ENCODE peak calls at places on chromosomes 5 and 9, in eight cellular contexts. L, Z, Y, X, T, S, U and B are unnamed samples. For H3K36me3, the result is how much of the 10 kb centered on the place peaks cover.

GRCh38 chr5:42015681-42016080 is 90.6 kb downstream of the FBXO4 start:
- DNase-seq in L (peak), Z (no peak), Y (no peak), X (no peak), T (no peak), S (no peak), U (no peak), B (no peak)

GRCh38 chr5:42553461-42553860 is 130.2 kb downstream of the GHR start:
- DNase-seq in L (no peak), Z (no peak), Y (no peak), X (no peak), T (no peak), S (no peak), U (no peak), B (no peak)

GRCh38 chr9:111038336-111039202 is at the start of gene LPAR1:
- DNase-seq in L (peak), Z (peak), Y (peak), X (no peak), T (peak), S (peak), U (peak), B (no peak)

GRCh38 chr5:55758714-55759113 is 20.9 kb downstream of the DDX4 start:
- DNase-seq in L (no peak), Z (no peak), Y (no peak), X (no peak), T (no peak), S (no peak), U (no peak), B (no peak)

GRCh38 chr9:131382850-131383729 is 10.8 kb upstream of the PRRC2B start:
- DNase-seq in L (peak), Z (peak), Y (no peak), X (no peak), T (peak), S (no peak), U (peak), B (no peak)

GRCh38 chr5:9183306-9183705 is 362.6 kb downstream of the SEMA5A start:
- DNase-seq in L (no peak), Z (no peak), Y (no peak), X (no peak), T (no peak), S (no peak), U (no peak), B (no peak)

GRCh38 chr5:9714187-9714586 is 84.0 kb upstream of the TAS2R1 start:
- DNase-seq in L (peak), Z (no peak), Y (no peak), X (no peak), T (no peak), S (no peak), U (no peak), B (no peak)

GRCh38 chr5:135437796-135438560 is 9.2 kb downstream of the DCANP1 start:
- DNase-seq in L (peak), Z (peak), Y (no peak), X (no peak), T (peak), S (peak), U (peak), B (peak)

GRCh38 chr5:17255471-17256016 is 38.1 kb downstream of the BASP1 start:
- DNase-seq in L (no peak), Z (no peak), Y (no peak), X (peak), T (no peak), S (no peak), U (no peak), B (no peak)

GRCh38 chr5:135601466-135601865 is 22.7 kb upstream of the CXCL14 start:
- DNase-seq in L (no peak), Z (no peak), Y (no peak), X (no peak), T (no peak), S (no peak), U (no peak), B (no peak)

GRCh38 chr5:123754903-123755302 is 242.9 kb downstream of the CSNK1G3 start:
- DNase-seq in L (peak), Z (no peak), Y (no peak), X (no peak), T (no peak), S (no peak), U (no peak), B (no peak)

GRCh38 chr9:108272350-108272899 is 583.4 kb downstream of the ACTL7B start:
- DNase-seq in L (peak), Z (peak), Y (peak), X (peak), T (peak), S (peak), U (peak), B (no peak)

GRCh38 chr5:98144710-98145109 is 628.8 kb upstream of the RGMB start:
- DNase-seq in L (no peak), Z (no peak), Y (no peak), X (no peak), T (no peak), S (no peak), U (no peak), B (no peak)

GRCh38 chr9:77661696-77662095 is 13.6 kb upstream of the GNA14 start:
- DNase-seq in L (no peak), Z (no peak), Y (no peak), X (no peak), T (no peak), S (no peak), U (no peak), B (no peak)

GRCh38 chr9:109910616-109911568 is 130.9 kb downstream of the PALM2AKAP2 start:
- DNase-seq in L (peak), Z (no peak), Y (no peak), X (no peak), T (no peak), S (no peak), U (no peak), B (no peak)

GRCh38 chr5:44875661-44876250 is 67.0 kb downstream of the MRPS30 start:
- DNase-seq in L (peak), Z (no peak), Y (no peak), X (peak), T (no peak), S (peak), U (no peak), B (no peak)

GRCh38 chr9:26326473-26327044 is 566.0 kb downstream of the CAAP1 start:
- DNase-seq in L (peak), Z (peak), Y (no peak), X (peak), T (no peak), S (peak), U (no peak), B (no peak)

GRCh38 chr5:173315495-173316352 is 12.5 kb downstream of the STC2 start:
- DNase-seq in L (peak), Z (peak), Y (no peak), X (no peak), T (no peak), S (no peak), U (no peak), B (no peak)

GRCh38 chr5:139638090-139638735 is 9.9 kb upstream of the CXXC5 start:
- DNase-seq in L (peak), Z (peak), Y (no peak), X (peak), T (peak), S (no peak), U (peak), B (peak)

GRCh38 chr5:148437249-148437648 is 53.5 kb downstream of the FBXO38 start:
- DNase-seq in L (peak), Z (no peak), Y (no peak), X (no peak), T (no peak), S (no peak), U (no peak), B (no peak)
- H3K36me3 ChIP-seq in L (under half), Z (under half), Y (half or more), X (half or more), T (half or more), S (under half), U (half or more), B (under half)

GRCh38 chr9:86508208-86508903 is 154.1 kb upstream of the TUT7 start:
- DNase-seq in L (no peak), Z (no peak), Y (no peak), X (no peak), T (no peak), S (no peak), U (no peak), B (no peak)
- H3K36me3 ChIP-seq in L (under half), Z (under half), Y (under half), X (under half), T (under half), S (under half), U (under half), B (under half)

GRCh38 chr9:124881138-124881743 is 19.3 kb downstream of the ARPC5L start:
- DNase-seq in L (no peak), Z (no peak), Y (no peak), X (peak), T (no peak), S (no peak), U (no peak), B (no peak)
- H3K36me3 ChIP-seq in L (half or more), Z (under half), Y (half or more), X (half or more), T (half or more), S (under half), U (half or more), B (half or more)

GRCh38 chr9:83245979-83246659 is 183.2 kb upstream of the RASEF start:
- DNase-seq in L (no peak), Z (no peak), Y (no peak), X (no peak), T (no peak), S (no peak), U (no peak), B (no peak)
- H3K36me3 ChIP-seq in L (under half), Z (under half), Y (half or more), X (under half), T (under half), S (under half), U (under half), B (under half)

GRCh38 chr9:714675-715074 is 126.8 kb upstream of the DMRT1 start:
- DNase-seq in L (no peak), Z (no peak), Y (no peak), X (no peak), T (no peak), S (no peak), U (no peak), B (no peak)

GRCh38 chr9:710951-711745 is 130.3 kb upstream of the DMRT1 start:
- DNase-seq in L (no peak), Z (no peak), Y (no peak), X (peak), T (no peak), S (no peak), U (no peak), B (no peak)

GRCh38 chr9:713046-713445 is 128.5 kb upstream of the DMRT1 start:
- DNase-seq in L (no peak), Z (no peak), Y (no peak), X (no peak), T (no peak), S (no peak), U (no peak), B (no peak)

GRCh38 chr9:712643-713042 is 128.9 kb upstream of the DMRT1 start:
- DNase-seq in L (no peak), Z (no peak), Y (no peak), X (no peak), T (no peak), S (no peak), U (no peak), B (no peak)

GRCh38 chr9:711761-712523 is 129.6 kb upstream of the DMRT1 start:
- DNase-seq in L (no peak), Z (no peak), Y (no peak), X (no peak), T (no peak), S (no peak), U (no peak), B (no peak)
- H3K36me3 ChIP-seq in L (under half), Z (under half), Y (under half), X (under half), T (under half), S (under half), U (under half), B (under half)

GRCh38 chr9:127503379-127503921 is 52.1 kb downstream of the LRSAM1 start:
- DNase-seq in L (no peak), Z (no peak), Y (no peak), X (no peak), T (no peak), S (no peak), U (no peak), B (no peak)

GRCh38 chr9:127500862-127501261 is 49.6 kb downstream of the LRSAM1 start:
- DNase-seq in L (no peak), Z (no peak), Y (no peak), X (no peak), T (no peak), S (no peak), U (no peak), B (no peak)

GRCh38 chr9:127502706-127503378 is 51.5 kb downstream of the LRSAM1 start:
- DNase-seq in L (no peak), Z (no peak), Y (no peak), X (no peak), T (no peak), S (no peak), U (no peak), B (no peak)

GRCh38 chr9:127500399-127500798 is 49.1 kb downstream of the LRSAM1 start:
- DNase-seq in L (no peak), Z (no peak), Y (no peak), X (no peak), T (no peak), S (no peak), U (no peak), B (no peak)

DNA sequence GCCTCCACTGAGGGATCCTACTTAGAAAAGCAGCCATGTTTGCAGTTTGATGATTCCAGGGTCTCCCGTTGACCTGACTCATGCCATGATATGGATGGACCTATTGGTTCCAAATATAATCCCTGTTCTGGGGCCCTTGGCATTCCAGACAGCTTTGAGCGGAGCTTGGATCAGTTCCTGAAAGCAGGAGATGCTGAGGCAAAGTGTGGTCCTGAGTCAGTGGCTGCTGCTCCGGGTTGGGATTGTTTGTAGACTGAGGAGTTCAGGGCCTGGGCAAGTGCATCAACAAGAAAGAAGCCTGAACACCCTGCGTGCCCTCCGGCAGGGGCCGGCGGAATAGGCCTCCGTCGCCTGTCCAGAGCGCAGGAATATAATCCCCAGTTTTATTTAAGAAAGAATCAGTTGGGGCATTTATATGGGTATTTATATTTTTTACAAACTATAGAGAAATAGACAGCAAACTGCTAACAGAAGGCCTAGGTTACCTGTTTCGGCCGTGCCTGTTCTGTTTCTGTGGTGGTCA is 50.6 kb downstream of the LRSAM1 start:
- DNase-seq in L (peak), Z (no peak), Y (no peak), X (no peak), T (no peak), S (no peak), U (no peak), B (no peak)
- H3K36me3 ChIP-seq in L (half or more), Z (under half), Y (half or more), X (under half), T (half or more), S (under half), U (half or more), B (under half)

GRCh38 chr5:105978011-105978410 is 1692.7 kb downstream of the EFNA5 start:
- DNase-seq in L (no peak), Z (no peak), Y (no peak), X (no peak), T (no peak), S (no peak), U (no peak), B (no peak)
- H3K36me3 ChIP-seq in L (under half), Z (under half), Y (under half), X (under half), T (under half), S (under half), U (under half), B (under half)

GRCh38 chr5:82277987-82278710 is at the start of gene RPS23:
- DNase-seq in L (peak), Z (peak), Y (peak), X (peak), T (peak), S (peak), U (peak), B (peak)
- H3K36me3 ChIP-seq in L (under half), Z (under half), Y (under half), X (under half), T (under half), S (under half), U (under half), B (under half)

DNA sequence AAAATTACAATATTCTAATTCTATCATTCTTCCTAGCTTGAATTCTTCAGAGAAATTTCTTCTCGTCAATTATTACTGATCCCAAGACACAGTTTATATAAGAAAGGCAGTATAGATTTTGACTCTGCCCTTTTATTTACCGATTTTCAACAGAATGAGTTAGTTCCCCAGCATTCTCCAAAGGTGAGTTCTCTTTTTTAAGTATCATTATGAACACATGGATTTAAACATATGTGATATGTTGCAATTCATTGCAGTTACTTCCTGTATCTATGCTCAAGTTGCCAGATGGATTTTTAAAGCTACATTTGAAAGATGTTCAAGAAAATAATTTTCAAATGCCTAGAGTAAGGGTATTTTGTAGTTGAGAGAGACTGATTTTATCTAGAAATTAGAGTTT is 8.5 kb downstream of the WDR41 start:
- DNase-seq in L (no peak), Z (no peak), Y (no peak), X (no peak), T (no peak), S (no peak), U (no peak), B (no peak)
- H3K36me3 ChIP-seq in L (under half), Z (under half), Y (half or more), X (half or more), T (under half), S (under half), U (under half), B (under half)